ENCODE peak calls at places on chromosome 12, in four cellular contexts. K, D, Q and E are unnamed samples.

GRCh38 chr12:11264501-11264900 is 5.0 kb downstream of the PRB3 start:
- DNase-seq in K (no peak), D (no peak), Q (no peak), E (no peak)

GRCh38 chr12:48165089-48166031 is 8.0 kb upstream of the ASB8 start:
- DNase-seq in K (peak; percentile 76), D (no peak), Q (peak; percentile 56), E (peak; percentile 38)

GRCh38 chr12:55658635-55659391 is 22.1 kb downstream of the OR10P1 start:
- DNase-seq in K (peak; percentile 15), D (no peak), Q (no peak), E (no peak)

GRCh38 chr12:53344824-53345485 is 8.8 kb upstream of the SP7 start:
- DNase-seq in K (peak; percentile 82), D (no peak), Q (peak; percentile 56), E (peak; percentile 79)

GRCh38 chr12:89671469-89671868 is 37.2 kb downstream of the ATP2B1 start:
- DNase-seq in K (peak; percentile 71), D (no peak), Q (no peak), E (peak; percentile 59)

GRCh38 chr12:132176920-132177551 is 32.8 kb downstream of the NOC4L start:
- DNase-seq in K (no peak), D (no peak), Q (no peak), E (no peak)

GRCh38 chr12:120234643-120235368 is 30.7 kb downstream of the PXN start:
- DNase-seq in K (peak; percentile 96), D (peak; percentile 87), Q (no peak), E (peak; percentile 98)

GRCh38 chr12:125528300-125528699 is 463.1 kb downstream of the AACS start:
- DNase-seq in K (no peak), D (no peak), Q (no peak), E (no peak)

GRCh38 chr12:76587428-76588178 is 28.0 kb upstream of the OSBPL8 start:
- DNase-seq in K (peak; percentile 71), D (peak; percentile 84), Q (no peak), E (peak; percentile 32)

GRCh38 chr12:123250471-123251383 is 17.5 kb downstream of the MTRFR start:
- DNase-seq in K (no peak), D (no peak), Q (no peak), E (no peak)

GRCh38 chr12:45789025-45789424 is 59.5 kb downstream of the ARID2 start:
- DNase-seq in K (peak; percentile 83), D (peak; percentile 8), Q (no peak), E (peak; percentile 15)

GRCh38 chr12:19945559-19946485 is 422.5 kb upstream of the PDE3A start:
- DNase-seq in K (peak; percentile 70), D (no peak), Q (no peak), E (peak; percentile 85)

GRCh38 chr12:49094104-49094948 is at the start of gene DHH:
- DNase-seq in K (peak; percentile 25), D (no peak), Q (no peak), E (no peak)

GRCh38 chr12:81596558-81596957 is 162.6 kb downstream of the PPFIA2 start:
- DNase-seq in K (no peak), D (no peak), Q (no peak), E (no peak)

GRCh38 chr12:120688527-120689071 is 1.6 kb downstream of the MLEC start:
- DNase-seq in K (no peak), D (no peak), Q (no peak), E (peak; percentile 26)

GRCh38 chr12:64608901-64609542 is 1.3 kb upstream of the RASSF3 start:
- DNase-seq in K (peak; percentile 43), D (no peak), Q (peak; percentile 46), E (peak; percentile 71)

GRCh38 chr12:132842449-132843045 is 13.9 kb upstream of the GOLGA3 start:
- DNase-seq in K (no peak), D (no peak), Q (no peak), E (no peak)

GRCh38 chr12:52243774-52244614 is 11.0 kb downstream of the KRT7 start:
- DNase-seq in K (peak; percentile 91), D (peak; percentile 85), Q (no peak), E (peak; percentile 88)

GRCh38 chr12:64713372-64713771 is 45.8 kb downstream of the GNS start:
- DNase-seq in K (no peak), D (no peak), Q (no peak), E (no peak)

GRCh38 chr12:12240671-12241345 is 26.0 kb downstream of the LRP6 start:
- DNase-seq in K (peak; percentile 53), D (no peak), Q (no peak), E (no peak)